ENCODE peak calls at places on chromosomes 12 and 14, in four cellular contexts. K is K562, C is WTC11, P is HepG2. M is an unnamed sample.

GRCh38 chr12:49740930-49741881 is at the start of gene TMBIM6:
- DNase-seq in K (peak), C (peak), P (peak), M (peak)

GRCh38 chr14:45041641-45042040 is 42.3 kb upstream of the PRPF39 start:
- DNase-seq in K (no peak), C (no peak), P (no peak), M (no peak)

GRCh38 chr14:54487771-54488170 is 1.0 kb downstream of the GMFB start:
- DNase-seq in K (no peak), C (no peak), P (no peak), M (peak)

GRCh38 chr12:15541996-15542631 is 219.8 kb downstream of the PTPRO start:
- DNase-seq in K (no peak), C (no peak), P (no peak), M (no peak)

GRCh38 chr14:23727566-23728335 is 91.6 kb downstream of the DHRS2 start:
- DNase-seq in K (peak), C (no peak), P (peak), M (peak)

GRCh38 chr14:58082491-58083098 is 69.4 kb downstream of the ARMH4 start:
- DNase-seq in K (peak), C (no peak), P (no peak), M (no peak)

GRCh38 chr12:84807249-84807648 is 105.3 kb downstream of the SLC6A15 start:
- DNase-seq in K (no peak), C (no peak), P (no peak), M (no peak)

GRCh38 chr14:102556098-102556677 is 36.3 kb upstream of the RCOR1 start:
- DNase-seq in K (no peak), C (no peak), P (no peak), M (no peak)

GRCh38 chr14:96249016-96249415 is 7.0 kb upstream of the BDKRB1 start:
- DNase-seq in K (no peak), C (no peak), P (no peak), M (no peak)

GRCh38 chr12:83573676-83574075 is 887.0 kb downstream of the TMTC2 start:
- DNase-seq in K (no peak), C (no peak), P (no peak), M (no peak)

GRCh38 chr12:68434391-68435007 is 102.3 kb upstream of the MDM1 start:
- DNase-seq in K (no peak), C (no peak), P (no peak), M (no peak)

GRCh38 chr14:70052990-70053389 is 135.8 kb downstream of the SLC8A3 start:
- DNase-seq in K (no peak), C (peak), P (peak), M (peak)

GRCh38 chr14:29814153-29815057 is 113.2 kb downstream of the PRKD1 start:
- DNase-seq in K (no peak), C (no peak), P (no peak), M (no peak)

GRCh38 chr14:20455355-20456300 is 602 bp downstream of the APEX1 start:
- DNase-seq in K (peak), C (peak), P (no peak), M (peak)

DNA sequence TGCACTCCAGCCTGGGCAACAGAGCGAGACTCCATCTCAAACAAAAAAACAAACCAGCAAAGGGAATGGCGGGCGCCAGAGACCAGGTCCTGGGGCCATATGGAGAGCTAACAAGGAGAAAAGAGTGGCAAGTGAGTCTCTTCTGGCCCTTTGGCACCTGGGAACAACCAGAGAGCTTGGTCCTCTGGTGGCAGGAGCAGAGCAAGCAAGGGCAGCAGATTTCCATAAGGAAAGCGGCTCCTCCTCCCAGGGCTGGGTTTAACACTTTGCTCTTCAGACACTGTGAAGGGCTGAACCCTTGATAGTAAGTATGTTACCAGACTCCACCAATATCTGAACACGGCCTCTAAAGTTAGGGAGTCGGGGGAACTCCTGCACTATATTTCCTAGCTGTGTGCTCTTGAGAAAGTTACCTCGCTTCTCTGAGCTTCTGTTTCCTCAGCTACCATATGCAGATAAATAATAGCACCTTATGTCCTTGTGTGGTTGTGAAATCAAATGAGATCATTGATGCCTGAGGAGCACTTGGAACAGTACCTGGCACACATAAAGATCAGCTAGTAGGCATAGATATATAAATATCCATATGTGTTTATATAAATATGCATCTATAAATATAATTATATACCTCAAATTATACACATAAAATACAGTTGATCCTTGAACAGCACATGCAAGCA is 33.4 kb upstream of the PLEKHG6 start:
- DNase-seq in K (no peak), C (no peak), P (no peak), M (no peak)
- TF ChIP-seq ELF4 in K (no peak), C (no peak), P (no peak), M (no peak)

GRCh38 chr12:39619660-39620433 is at the start of gene ABCD2:
- DNase-seq in K (peak), C (peak), P (peak), M (peak)

GRCh38 chr12:39619316-39619659 is 315 bp downstream of the ABCD2 start:
- DNase-seq in K (no peak), C (no peak), P (no peak), M (peak)

GRCh38 chr12:39622306-39622705 is 2.7 kb upstream of the ABCD2 start:
- DNase-seq in K (no peak), C (no peak), P (no peak), M (no peak)

GRCh38 chr12:39621670-39622069 is 2.1 kb upstream of the ABCD2 start:
- DNase-seq in K (no peak), C (no peak), P (no peak), M (no peak)

DNA sequence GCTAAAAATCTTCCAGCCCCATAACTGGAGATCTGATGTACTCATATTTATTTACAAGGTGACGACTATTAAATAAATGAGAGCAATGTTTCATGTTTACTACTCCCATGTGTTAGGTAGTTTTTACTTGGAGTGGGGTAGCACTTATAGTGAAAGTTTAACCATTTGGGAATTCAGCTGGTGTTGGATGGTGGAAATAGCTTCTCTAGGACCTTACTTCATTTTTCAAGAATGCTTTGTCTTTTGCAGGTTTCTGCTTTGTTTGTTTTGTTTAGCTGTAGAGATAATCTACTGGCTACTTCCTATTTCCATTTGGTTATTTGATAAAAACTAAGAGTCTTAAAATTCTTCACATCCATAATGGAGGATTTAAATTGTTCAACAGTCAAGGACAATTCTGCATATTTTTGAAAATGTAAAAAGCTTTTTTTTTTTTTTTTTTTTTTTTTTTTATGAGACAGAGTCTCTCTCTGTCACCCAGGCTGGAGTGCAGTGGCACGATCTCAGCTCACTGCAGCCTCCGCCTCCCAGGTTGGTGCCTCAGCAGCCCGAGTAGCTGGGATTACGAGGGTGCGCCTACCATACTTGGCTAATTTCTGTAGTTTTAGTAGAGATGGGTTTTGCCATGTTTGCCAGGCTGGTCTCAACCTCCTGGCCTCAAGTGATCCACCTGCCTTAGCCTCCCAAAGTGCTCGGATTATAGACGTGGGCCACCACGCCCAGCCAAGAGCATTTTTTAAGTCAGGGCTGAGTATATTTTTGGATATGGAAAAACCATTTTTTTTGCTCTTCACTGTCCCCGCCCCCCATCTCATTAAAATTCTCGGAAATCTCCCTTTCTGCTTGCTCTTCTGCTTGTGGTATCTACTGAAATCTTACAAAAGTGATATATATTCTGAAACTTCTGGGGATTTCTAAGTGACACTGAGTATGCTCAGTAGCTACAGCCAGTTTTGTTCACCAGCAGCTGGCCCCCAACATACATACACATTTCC is 1.4 kb upstream of the ABCD2 start:
- DNase-seq in K (no peak), C (no peak), P (no peak), M (no peak)
- TF ChIP-seq ELF4 in K (no peak), C (no peak), P (no peak), M (no peak)

DNA sequence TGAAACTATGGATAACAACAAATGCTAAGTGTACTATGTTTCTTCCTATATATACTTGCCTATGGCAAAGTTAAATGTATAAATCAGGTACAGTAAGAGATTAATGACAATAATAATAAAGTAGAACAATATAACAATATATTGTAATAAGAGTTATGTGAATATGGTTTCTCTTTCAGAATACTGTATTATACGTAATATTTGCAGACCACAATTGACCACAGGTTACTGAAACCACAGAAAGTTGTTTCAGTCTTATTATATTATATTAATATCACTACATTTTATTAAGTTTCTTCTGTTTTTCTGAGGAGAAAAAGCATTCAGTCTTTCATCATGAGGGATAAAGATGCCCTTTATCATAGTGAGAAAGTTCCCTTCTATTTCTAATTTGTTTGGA is 131.2 kb downstream of the EML1 start:
- DNase-seq in K (no peak), C (no peak), P (no peak), M (no peak)
- TF ChIP-seq ELF4 in K (no peak), C (no peak), P (no peak), M (no peak)

GRCh38 chr12:18358077-18358476 is 96.8 kb downstream of the PIK3C2G start:
- DNase-seq in K (no peak), C (no peak), P (no peak), M (no peak)
- TF ChIP-seq ELF4 in K (no peak), C (no peak), P (no peak), M (no peak)

DNA sequence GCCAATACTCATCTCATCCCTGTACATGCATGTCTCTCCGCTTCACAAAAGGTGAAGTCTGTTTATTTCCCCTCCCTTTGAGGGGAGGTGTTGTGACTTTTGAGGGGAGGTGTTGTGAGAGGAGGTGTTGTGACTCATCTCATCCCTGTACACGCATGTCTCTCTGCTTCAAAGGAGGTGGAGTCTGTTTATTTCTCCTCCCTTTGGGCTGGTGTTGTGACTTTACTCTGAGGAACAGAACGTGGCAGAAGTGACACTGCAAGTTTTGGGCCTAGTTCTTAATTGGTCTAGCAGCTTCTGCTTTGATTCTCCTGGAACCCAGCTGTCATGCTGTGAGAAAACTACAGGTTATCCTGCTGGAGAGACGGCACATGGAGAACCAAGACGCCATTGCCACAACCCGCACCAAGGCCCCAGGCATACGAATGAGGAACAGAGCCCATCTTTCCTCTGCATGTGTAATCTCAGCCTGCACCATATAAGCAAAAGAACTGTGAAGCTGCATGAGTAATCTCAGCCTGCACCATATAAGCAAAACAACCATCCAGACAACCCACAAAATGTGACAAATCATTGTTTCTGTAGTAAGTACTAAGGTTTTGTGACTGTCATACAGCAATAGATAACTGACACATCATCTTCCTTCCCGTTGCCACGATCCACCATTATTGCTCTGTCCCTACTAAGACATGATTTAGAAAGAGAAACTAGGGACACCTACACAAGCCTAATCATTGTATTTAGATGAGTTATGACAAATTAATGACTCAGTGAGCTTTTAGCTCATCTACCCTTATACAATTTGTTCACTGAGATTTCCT is 30.0 kb downstream of the GALNT4 start:
- DNase-seq in K (peak), C (no peak), P (no peak), M (no peak)
- TF ChIP-seq ELF4 in K (no peak), C (no peak), P (no peak), M (no peak)

GRCh38 chr12:132404435-132404855 is 75.1 kb upstream of the GALNT9 start:
- DNase-seq in K (no peak), C (no peak), P (no peak), M (no peak)

GRCh38 chr12:132403636-132404434 is 74.4 kb upstream of the GALNT9 start:
- DNase-seq in K (no peak), C (peak), P (no peak), M (no peak)

GRCh38 chr12:132404956-132405741 is 75.8 kb upstream of the GALNT9 start:
- DNase-seq in K (no peak), C (no peak), P (no peak), M (no peak)

GRCh38 chr12:132401982-132402381 is 72.6 kb upstream of the GALNT9 start:
- DNase-seq in K (no peak), C (no peak), P (no peak), M (no peak)

GRCh38 chr12:132402831-132403416 is 73.5 kb upstream of the GALNT9 start:
- DNase-seq in K (no peak), C (no peak), P (no peak), M (no peak)
- TF ChIP-seq ELF4 in K (no peak), C (no peak), P (no peak), M (no peak)

GRCh38 chr14:104435147-104436046 is 144.2 kb upstream of the C14orf180 start:
- DNase-seq in K (peak), C (peak), P (no peak), M (peak)
- TF ChIP-seq ELF4 in K (no peak), C (no peak), P (no peak), M (no peak)

GRCh38 chr14:103974575-103974974 is 32.2 kb upstream of the RD3L start:
- DNase-seq in K (no peak), C (no peak), P (no peak), M (no peak)

GRCh38 chr14:103969961-103970360 is 27.6 kb upstream of the RD3L start:
- DNase-seq in K (no peak), C (no peak), P (no peak), M (no peak)

GRCh38 chr14:103973354-103973753 is 31.0 kb upstream of the RD3L start:
- DNase-seq in K (peak), C (no peak), P (no peak), M (no peak)
- TF ChIP-seq ELF4 in K (no peak), C (no peak), P (no peak), M (no peak)

DNA sequence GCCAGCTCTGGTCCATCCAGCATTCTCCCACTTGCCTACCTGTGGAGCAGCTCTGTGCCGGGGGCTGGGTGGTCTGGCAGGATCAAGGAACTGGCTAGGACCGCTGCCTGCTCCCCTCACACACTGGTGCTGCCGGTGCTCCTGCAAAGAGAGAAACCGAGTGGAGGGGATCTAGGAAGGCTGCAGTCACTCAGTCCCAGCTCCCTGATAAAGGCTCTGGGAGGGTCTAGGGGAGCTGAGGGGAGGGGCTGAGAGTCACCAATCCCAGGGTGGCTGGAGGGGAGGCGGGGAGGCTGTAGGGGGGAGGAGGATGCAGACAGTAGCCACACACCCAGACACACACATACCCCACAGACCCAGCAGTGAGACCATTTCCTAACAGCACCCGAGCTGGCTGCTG is at the start of gene TAC3:
- DNase-seq in K (peak), C (peak), P (no peak), M (no peak)
- TF ChIP-seq ELF4 in K (no peak), C (no peak), P (no peak), M (no peak)

DNA sequence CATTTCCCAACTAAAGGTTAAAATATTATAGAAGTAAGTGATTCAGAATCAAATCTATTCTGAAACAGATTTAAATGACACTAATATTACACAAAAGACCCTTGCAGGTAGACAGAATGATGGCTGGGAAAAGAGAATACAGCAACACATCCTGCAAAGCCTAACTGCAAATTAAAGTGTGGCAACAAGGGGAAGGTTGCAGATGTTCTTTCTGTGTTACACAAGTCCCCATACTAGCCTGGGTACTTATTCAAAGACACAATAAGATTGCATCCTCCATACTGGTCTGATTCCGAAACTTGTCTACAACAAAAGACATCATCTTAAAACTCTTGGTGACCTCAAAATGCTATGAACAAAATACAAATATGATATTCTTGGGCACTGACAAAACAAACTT is 50.5 kb downstream of the R3HDM2 start:
- DNase-seq in K (no peak), C (no peak), P (no peak), M (no peak)
- TF ChIP-seq ELF4 in K (no peak), C (no peak), P (no peak), M (no peak)